ENCODE peak calls at places on chromosome 4, in five cellular contexts. One of them, this sample, is unnamed.

GRCh38 chr4:108443585-108443984 is 176.8 kb upstream of the RPL34 start:
- DNase-seq in endodermal cell: no peak
- DNase-seq in lung: no peak
- DNase-seq in naive thymus-derived CD4-positive, alpha-beta T cell: no peak
- DNase-seq in epithelial cell of prostate: no peak
- DNase-seq in this sample: no peak

GRCh38 chr4:151564321-151564720 is 155.3 kb downstream of the FHIP1A start:
- DNase-seq in endodermal cell: no peak
- DNase-seq in epithelial cell of prostate: no peak
- DNase-seq in naive thymus-derived CD4-positive, alpha-beta T cell: no peak
- DNase-seq in lung: no peak
- DNase-seq in this sample: no peak

GRCh38 chr4:153728660-153729059 is 31.2 kb downstream of the RNF175 start:
- DNase-seq in lung: no peak
- DNase-seq in epithelial cell of prostate: no peak
- DNase-seq in endodermal cell: no peak
- DNase-seq in naive thymus-derived CD4-positive, alpha-beta T cell: no peak
- DNase-seq in this sample: no peak

GRCh38 chr4:164770051-164770724 is 16.3 kb downstream of the SMIM31 start:
- DNase-seq in lung: no peak
- DNase-seq in naive thymus-derived CD4-positive, alpha-beta T cell: no peak
- DNase-seq in endodermal cell: no peak
- DNase-seq in epithelial cell of prostate: no peak
- DNase-seq in this sample: no peak

GRCh38 chr4:68630371-68630770 is 40.1 kb downstream of the UGT2B15 start:
- DNase-seq in epithelial cell of prostate: no peak
- DNase-seq in lung: no peak
- DNase-seq in naive thymus-derived CD4-positive, alpha-beta T cell: no peak
- DNase-seq in endodermal cell: no peak
- DNase-seq in this sample: no peak

GRCh38 chr4:82839624-82840023 is 41.0 kb upstream of the SCD5 start:
- DNase-seq in lung: no peak
- DNase-seq in epithelial cell of prostate: no peak
- DNase-seq in naive thymus-derived CD4-positive, alpha-beta T cell: no peak
- DNase-seq in endodermal cell: no peak
- DNase-seq in this sample: no peak

GRCh38 chr4:1748465-1748995 is 27.2 kb downstream of the TACC3 start:
- DNase-seq in epithelial cell of prostate: no peak
- DNase-seq in naive thymus-derived CD4-positive, alpha-beta T cell: peak; percentile 70
- DNase-seq in endodermal cell: peak; percentile 94
- DNase-seq in lung: peak; percentile 73
- DNase-seq in this sample: peak; percentile 81

GRCh38 chr4:74654230-74654681 is 140.1 kb downstream of the BTC start:
- DNase-seq in naive thymus-derived CD4-positive, alpha-beta T cell: no peak
- DNase-seq in endodermal cell: no peak
- DNase-seq in lung: no peak
- DNase-seq in epithelial cell of prostate: peak; percentile 96
- DNase-seq in this sample: no peak

GRCh38 chr4:141331534-141332358 is 111.1 kb downstream of the ZNF330 start:
- DNase-seq in naive thymus-derived CD4-positive, alpha-beta T cell: no peak
- DNase-seq in epithelial cell of prostate: no peak
- DNase-seq in lung: no peak
- DNase-seq in endodermal cell: no peak
- DNase-seq in this sample: no peak

GRCh38 chr4:167020410-167020809 is 213.9 kb downstream of the SPOCK3 start:
- DNase-seq in endodermal cell: peak; percentile 71
- DNase-seq in lung: no peak
- DNase-seq in naive thymus-derived CD4-positive, alpha-beta T cell: no peak
- DNase-seq in epithelial cell of prostate: no peak
- DNase-seq in this sample: no peak

GRCh38 chr4:154781126-154781982 is at the start of gene RBM46:
- DNase-seq in naive thymus-derived CD4-positive, alpha-beta T cell: no peak
- DNase-seq in epithelial cell of prostate: no peak
- DNase-seq in lung: no peak
- DNase-seq in endodermal cell: peak; percentile 49
- DNase-seq in this sample: no peak

GRCh38 chr4:41718907-41719306 is 29.6 kb downstream of the PHOX2B start:
- DNase-seq in epithelial cell of prostate: no peak
- DNase-seq in naive thymus-derived CD4-positive, alpha-beta T cell: no peak
- DNase-seq in lung: no peak
- DNase-seq in endodermal cell: no peak
- DNase-seq in this sample: no peak

GRCh38 chr4:184664445-184665210 is 15.1 kb downstream of the PRIMPOL start:
- DNase-seq in endodermal cell: peak; percentile 71
- DNase-seq in epithelial cell of prostate: no peak
- DNase-seq in naive thymus-derived CD4-positive, alpha-beta T cell: no peak
- DNase-seq in lung: no peak
- DNase-seq in this sample: no peak

GRCh38 chr4:135492439-135492838 is 1290.8 kb upstream of the PABPC4L start:
- DNase-seq in endodermal cell: no peak
- DNase-seq in lung: no peak
- DNase-seq in naive thymus-derived CD4-positive, alpha-beta T cell: no peak
- DNase-seq in epithelial cell of prostate: no peak
- DNase-seq in this sample: no peak

GRCh38 chr4:105058177-105058812 is 88.4 kb upstream of the TET2 start:
- DNase-seq in lung: no peak
- DNase-seq in naive thymus-derived CD4-positive, alpha-beta T cell: no peak
- DNase-seq in epithelial cell of prostate: peak; percentile 59
- DNase-seq in endodermal cell: no peak
- DNase-seq in this sample: no peak

GRCh38 chr4:148226341-148226740 is 215.9 kb downstream of the NR3C2 start:
- DNase-seq in lung: no peak
- DNase-seq in endodermal cell: no peak
- DNase-seq in naive thymus-derived CD4-positive, alpha-beta T cell: no peak
- DNase-seq in epithelial cell of prostate: no peak
- DNase-seq in this sample: no peak

GRCh38 chr4:144734522-144734921 is 88.6 kb downstream of the HHIP start:
- DNase-seq in endodermal cell: peak; percentile 59
- DNase-seq in epithelial cell of prostate: peak; percentile 63
- DNase-seq in lung: no peak
- DNase-seq in naive thymus-derived CD4-positive, alpha-beta T cell: no peak
- DNase-seq in this sample: no peak

GRCh38 chr4:30380404-30380998 is 339.7 kb upstream of the PCDH7 start:
- DNase-seq in endodermal cell: peak; percentile 88
- DNase-seq in lung: no peak
- DNase-seq in naive thymus-derived CD4-positive, alpha-beta T cell: no peak
- DNase-seq in epithelial cell of prostate: peak; percentile 41
- DNase-seq in this sample: no peak

GRCh38 chr4:155207534-155208257 is 740 bp upstream of the NPY2R start:
- DNase-seq in epithelial cell of prostate: no peak
- DNase-seq in lung: no peak
- DNase-seq in endodermal cell: peak; percentile 88
- DNase-seq in naive thymus-derived CD4-positive, alpha-beta T cell: no peak
- DNase-seq in this sample: no peak

GRCh38 chr4:24105183-24106039 is 215.6 kb upstream of the PPARGC1A start:
- DNase-seq in lung: no peak
- DNase-seq in naive thymus-derived CD4-positive, alpha-beta T cell: no peak
- DNase-seq in epithelial cell of prostate: no peak
- DNase-seq in endodermal cell: no peak
- DNase-seq in this sample: no peak

GRCh38 chr4:76547167-76547760 is 112.2 kb downstream of the SHROOM3 start:
- DNase-seq in naive thymus-derived CD4-positive, alpha-beta T cell: no peak
- DNase-seq in endodermal cell: no peak
- DNase-seq in lung: no peak
- DNase-seq in epithelial cell of prostate: no peak
- DNase-seq in this sample: no peak

GRCh38 chr4:93710101-93710846 is 118.3 kb upstream of the ATOH1 start:
- DNase-seq in epithelial cell of prostate: no peak
- DNase-seq in lung: peak; percentile 31
- DNase-seq in endodermal cell: peak; percentile 79
- DNase-seq in naive thymus-derived CD4-positive, alpha-beta T cell: no peak
- DNase-seq in this sample: no peak

GRCh38 chr4:5199142-5199541 is 147.9 kb downstream of the STK32B start:
- DNase-seq in endodermal cell: no peak
- DNase-seq in epithelial cell of prostate: no peak
- DNase-seq in lung: no peak
- DNase-seq in naive thymus-derived CD4-positive, alpha-beta T cell: no peak
- DNase-seq in this sample: no peak

GRCh38 chr4:64000241-64000640 is 409.0 kb downstream of the TECRL start:
- DNase-seq in naive thymus-derived CD4-positive, alpha-beta T cell: no peak
- DNase-seq in lung: no peak
- DNase-seq in epithelial cell of prostate: no peak
- DNase-seq in endodermal cell: no peak
- DNase-seq in this sample: no peak

GRCh38 chr4:111649308-111649707 is 495.9 kb upstream of the FAM241A start:
- DNase-seq in naive thymus-derived CD4-positive, alpha-beta T cell: no peak
- DNase-seq in lung: no peak
- DNase-seq in endodermal cell: no peak
- DNase-seq in epithelial cell of prostate: no peak
- DNase-seq in this sample: no peak

DNA sequence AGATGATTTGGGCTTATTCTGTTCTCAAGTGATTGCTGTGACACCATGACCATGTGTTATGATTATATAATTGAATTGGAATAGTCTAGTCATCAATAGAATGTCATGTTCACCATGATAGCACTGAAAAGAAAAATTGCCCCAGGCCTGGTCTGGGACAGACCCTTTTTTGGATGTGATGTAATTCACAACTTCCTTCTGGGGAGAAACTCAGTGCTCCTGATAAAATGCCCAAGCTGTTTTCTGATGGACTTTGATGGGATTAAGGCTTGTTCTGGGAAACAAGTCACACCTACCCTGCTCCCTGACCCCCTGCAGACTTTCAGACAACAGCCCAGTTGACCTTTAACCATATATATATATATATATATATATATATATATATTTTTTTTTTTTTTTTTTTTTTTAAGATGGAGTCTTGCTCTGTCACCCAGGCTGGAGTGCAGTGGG is 65.3 kb downstream of the RHOH start:
- DNase-seq in epithelial cell of prostate: no peak
- DNase-seq in naive thymus-derived CD4-positive, alpha-beta T cell: no peak
- DNase-seq in endodermal cell: no peak
- DNase-seq in lung: no peak
- DNase-seq in this sample: no peak
- H3K27ac ChIP-seq in epithelial cell of prostate: no peak overlapping the region
- H3K27ac ChIP-seq in naive thymus-derived CD4-positive, alpha-beta T cell: no peak overlapping the region
- H3K27ac ChIP-seq in endodermal cell: peak overlapping the region; percentile 60
- H3K27ac ChIP-seq in lung: no peak overlapping the region
- H3K27ac ChIP-seq in this sample: no peak overlapping the region

GRCh38 chr4:7224878-7225533 is 32.7 kb downstream of the SORCS2 start:
- DNase-seq in naive thymus-derived CD4-positive, alpha-beta T cell: no peak
- DNase-seq in epithelial cell of prostate: no peak
- DNase-seq in endodermal cell: no peak
- DNase-seq in lung: no peak
- DNase-seq in this sample: no peak
- H3K27ac ChIP-seq in naive thymus-derived CD4-positive, alpha-beta T cell: no peak overlapping the region
- H3K27ac ChIP-seq in epithelial cell of prostate: no peak overlapping the region
- H3K27ac ChIP-seq in endodermal cell: no peak overlapping the region
- H3K27ac ChIP-seq in lung: no peak overlapping the region
- H3K27ac ChIP-seq in this sample: no peak overlapping the region

GRCh38 chr4:124943938-124944337 is 231.4 kb upstream of the ANKRD50 start:
- DNase-seq in epithelial cell of prostate: no peak
- DNase-seq in endodermal cell: no peak
- DNase-seq in naive thymus-derived CD4-positive, alpha-beta T cell: no peak
- DNase-seq in lung: no peak
- DNase-seq in this sample: no peak

GRCh38 chr4:124946696-124947095 is 234.2 kb upstream of the ANKRD50 start:
- DNase-seq in lung: no peak
- DNase-seq in endodermal cell: no peak
- DNase-seq in naive thymus-derived CD4-positive, alpha-beta T cell: no peak
- DNase-seq in epithelial cell of prostate: no peak
- DNase-seq in this sample: no peak

GRCh38 chr4:124947622-124948265 is 235.2 kb upstream of the ANKRD50 start:
- DNase-seq in endodermal cell: no peak
- DNase-seq in lung: no peak
- DNase-seq in naive thymus-derived CD4-positive, alpha-beta T cell: no peak
- DNase-seq in epithelial cell of prostate: no peak
- DNase-seq in this sample: no peak

GRCh38 chr4:124943145-124943889 is 230.8 kb upstream of the ANKRD50 start:
- DNase-seq in naive thymus-derived CD4-positive, alpha-beta T cell: no peak
- DNase-seq in epithelial cell of prostate: peak; percentile 50
- DNase-seq in lung: no peak
- DNase-seq in endodermal cell: no peak
- DNase-seq in this sample: no peak

DNA sequence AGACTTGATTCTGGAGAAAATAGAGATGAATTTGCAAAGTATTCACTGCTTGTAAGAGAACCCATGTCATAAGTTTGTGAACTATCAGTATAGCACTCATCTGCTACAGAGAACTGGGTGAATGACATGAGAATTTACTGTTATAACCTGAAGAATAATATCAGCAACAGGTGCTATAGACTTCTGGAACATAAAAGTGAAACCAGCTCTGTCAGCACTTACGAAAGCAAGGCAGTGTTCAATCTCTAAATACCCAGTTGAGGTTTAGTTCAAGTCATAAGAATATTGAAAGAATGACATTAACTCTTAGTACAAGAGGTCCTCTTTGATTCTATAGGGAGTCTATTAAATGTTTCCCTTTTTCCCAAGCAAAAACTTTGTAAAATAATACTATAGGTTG is 232.9 kb upstream of the ANKRD50 start:
- DNase-seq in epithelial cell of prostate: no peak
- DNase-seq in endodermal cell: no peak
- DNase-seq in naive thymus-derived CD4-positive, alpha-beta T cell: no peak
- DNase-seq in lung: no peak
- DNase-seq in this sample: no peak
- H3K27ac ChIP-seq in epithelial cell of prostate: peak overlapping the region; percentile 97
- H3K27ac ChIP-seq in endodermal cell: no peak overlapping the region
- H3K27ac ChIP-seq in naive thymus-derived CD4-positive, alpha-beta T cell: no peak overlapping the region
- H3K27ac ChIP-seq in lung: no peak overlapping the region
- H3K27ac ChIP-seq in this sample: no peak overlapping the region

GRCh38 chr4:3460926-3461325 is 2.2 kb upstream of the DOK7 start:
- DNase-seq in epithelial cell of prostate: no peak
- DNase-seq in endodermal cell: no peak
- DNase-seq in lung: no peak
- DNase-seq in naive thymus-derived CD4-positive, alpha-beta T cell: no peak
- DNase-seq in this sample: peak; percentile 35
- H3K27ac ChIP-seq in epithelial cell of prostate: no peak overlapping the region
- H3K27ac ChIP-seq in endodermal cell: no peak overlapping the region
- H3K27ac ChIP-seq in lung: peak overlapping the region; percentile 47
- H3K27ac ChIP-seq in naive thymus-derived CD4-positive, alpha-beta T cell: no peak overlapping the region
- H3K27ac ChIP-seq in this sample: peak overlapping the region; percentile 77